ENCODE peak calls at places on chromosome 20, in five cellular contexts. E, V, H, Y and L are unnamed samples.

GRCh38 chr20:50221501-50222323 is 31.1 kb downstream of the CEBPB start:
- DNase-seq in E (no peak), V (peak), H (no peak), Y (no peak), L (no peak)

GRCh38 chr20:62367136-62367482 is at the start of gene LAMA5:
- DNase-seq in E (no peak), V (peak), H (no peak), Y (peak), L (no peak)

GRCh38 chr20:41738584-41739193 is 120.5 kb upstream of the CHD6 start:
- DNase-seq in E (peak), V (peak), H (no peak), Y (peak), L (peak)

GRCh38 chr20:45416917-45417316 is 976 bp downstream of the PIGT start:
- DNase-seq in E (no peak), V (no peak), H (no peak), Y (no peak), L (no peak)

GRCh38 chr20:764255-764654 is 4.0 kb downstream of the SLC52A3 start:
- DNase-seq in E (no peak), V (no peak), H (no peak), Y (no peak), L (no peak)

GRCh38 chr20:50322703-50323131 is 132.1 kb downstream of the CEBPB start:
- DNase-seq in E (no peak), V (no peak), H (no peak), Y (no peak), L (no peak)

GRCh38 chr20:3781153-3781910 is at the start of gene SPEF1:
- DNase-seq in E (no peak), V (peak), H (peak), Y (peak), L (peak)

GRCh38 chr20:23596856-23597255 is 8.9 kb downstream of the CST9 start:
- DNase-seq in E (no peak), V (peak), H (no peak), Y (no peak), L (no peak)

GRCh38 chr20:9409981-9410380 is 104.4 kb upstream of the LAMP5 start:
- DNase-seq in E (no peak), V (peak), H (no peak), Y (no peak), L (no peak)

GRCh38 chr20:3420211-3420707 is 12.8 kb upstream of the DNAAF9 start:
- DNase-seq in E (no peak), V (peak), H (peak), Y (peak), L (no peak)

GRCh38 chr20:33893314-33893713 is 82.2 kb downstream of the CHMP4B start:
- DNase-seq in E (no peak), V (peak), H (no peak), Y (no peak), L (no peak)

GRCh38 chr20:34704177-34705007 is at the start of gene TP53INP2:
- DNase-seq in E (peak), V (peak), H (peak), Y (peak), L (peak)

GRCh38 chr20:32651537-32651936 is 22.2 kb downstream of the C20orf203 start:
- DNase-seq in E (no peak), V (no peak), H (no peak), Y (no peak), L (no peak)

GRCh38 chr20:9609892-9610502 is 95.6 kb downstream of the LAMP5 start:
- DNase-seq in E (no peak), V (peak), H (no peak), Y (peak), L (peak)

GRCh38 chr20:47821481-47822100 is 36.3 kb upstream of the SULF2 start:
- DNase-seq in E (no peak), V (peak), H (no peak), Y (no peak), L (no peak)

GRCh38 chr20:6707231-6707870 is 60.1 kb upstream of the BMP2 start:
- DNase-seq in E (no peak), V (peak), H (no peak), Y (no peak), L (no peak)

GRCh38 chr20:37714973-37715657 is 21.3 kb downstream of the CTNNBL1 start:
- DNase-seq in E (no peak), V (no peak), H (no peak), Y (no peak), L (no peak)

GRCh38 chr20:50296450-50297375 is 106.1 kb downstream of the CEBPB start:
- DNase-seq in E (no peak), V (no peak), H (no peak), Y (no peak), L (no peak)

GRCh38 chr20:58202039-58202438 is 26.4 kb downstream of the ANKRD60 start:
- DNase-seq in E (no peak), V (peak), H (no peak), Y (no peak), L (no peak)

GRCh38 chr20:33561981-33562601 is 72.2 kb downstream of the CBFA2T2 start:
- DNase-seq in E (no peak), V (peak), H (no peak), Y (peak), L (peak)

GRCh38 chr20:44807684-44808056 is 2.7 kb downstream of the RIMS4 start:
- DNase-seq in E (no peak), V (no peak), H (no peak), Y (no peak), L (no peak)

GRCh38 chr20:49724637-49725606 is 11.2 kb upstream of the B4GALT5 start:
- DNase-seq in E (no peak), V (peak), H (no peak), Y (no peak), L (no peak)

GRCh38 chr20:20450461-20451027 is 82.6 kb downstream of the INSM1 start:
- DNase-seq in E (no peak), V (no peak), H (no peak), Y (no peak), L (no peak)

GRCh38 chr20:51812861-51813260 is 10.5 kb upstream of the SALL4 start:
- DNase-seq in E (no peak), V (no peak), H (no peak), Y (no peak), L (no peak)

GRCh38 chr20:56722042-56722441 is 92.9 kb downstream of the TFAP2C start:
- DNase-seq in E (no peak), V (no peak), H (no peak), Y (peak), L (no peak)

GRCh38 chr20:33679758-33680485 is 5.7 kb upstream of the NECAB3 start:
- DNase-seq in E (peak), V (no peak), H (no peak), Y (no peak), L (no peak)

GRCh38 chr20:2521369-2522305 is 12.9 kb upstream of the ZNF343 start:
- DNase-seq in E (peak), V (peak), H (peak), Y (peak), L (peak)

GRCh38 chr20:22836877-22837276 is 198.2 kb upstream of the SSTR4 start:
- DNase-seq in E (no peak), V (peak), H (no peak), Y (no peak), L (no peak)

GRCh38 chr20:3749689-3750639 is 17.5 kb downstream of the HSPA12B start:
- DNase-seq in E (no peak), V (no peak), H (peak), Y (peak), L (peak)

GRCh38 chr20:32518593-32519366 is 66.4 kb downstream of the NOL4L start:
- DNase-seq in E (no peak), V (no peak), H (no peak), Y (no peak), L (peak)

GRCh38 chr20:3603108-3603507 is 60.1 kb downstream of the GFRA4 start:
- DNase-seq in E (no peak), V (no peak), H (no peak), Y (no peak), L (no peak)

GRCh38 chr20:53157443-53158408 is 185.6 kb downstream of the TSHZ2 start:
- DNase-seq in E (peak), V (peak), H (peak), Y (peak), L (no peak)

GRCh38 chr20:48609491-48609978 is 218.3 kb downstream of the PREX1 start:
- DNase-seq in E (no peak), V (no peak), H (no peak), Y (peak), L (no peak)

GRCh38 chr20:32440758-32441078 is 82.6 kb downstream of the ASXL1 start:
- DNase-seq in E (no peak), V (no peak), H (no peak), Y (no peak), L (no peak)

GRCh38 chr20:61461459-61461858 is 209.4 kb downstream of the CDH4 start:
- DNase-seq in E (no peak), V (no peak), H (no peak), Y (no peak), L (peak)

GRCh38 chr20:46592580-46593362 is 42.3 kb upstream of the OCSTAMP start:
- DNase-seq in E (no peak), V (peak), H (no peak), Y (no peak), L (no peak)